ENCODE peak calls at places on chromosome 4, in six cellular contexts. B is MM.1S, V is mammary epithelial cell, G is neural progenitor cell, K is H1, F is PC-3. J is an unnamed sample. For H3K4me1, the result is how much of the 10 kb centered on the place peaks cover.

GRCh38 chr4:52750819-52751348 is 341 bp downstream of the ERVMER34-1 start:
- DNase-seq in B (no peak), V (peak), G (no peak), K (peak), F (peak), J (no peak)

GRCh38 chr4:115113382-115114106 is at the start of gene NDST4:
- DNase-seq in B (no peak), V (peak), G (peak), K (no peak), F (peak), J (peak)

GRCh38 chr4:185888676-185889075 is 76.7 kb upstream of the SORBS2 start:
- DNase-seq in B (no peak), V (no peak), G (no peak), K (no peak), F (no peak), J (no peak)

GRCh38 chr4:182862921-182863320 is 54.3 kb downstream of the DCTD start:
- DNase-seq in B (no peak), V (peak), G (no peak), K (no peak), F (no peak), J (no peak)

GRCh38 chr4:187179086-187180070 is 455.7 kb upstream of the FAT1 start:
- DNase-seq in B (no peak), V (no peak), G (peak), K (no peak), F (no peak), J (no peak)

GRCh38 chr4:149296503-149296902 is 519.1 kb downstream of the IQCM start:
- DNase-seq in B (no peak), V (no peak), G (no peak), K (no peak), F (no peak), J (no peak)

GRCh38 chr4:157984285-157984911 is 188.4 kb downstream of the GASK1B start:
- DNase-seq in B (no peak), V (peak), G (no peak), K (no peak), F (no peak), J (no peak)

GRCh38 chr4:109041463-109041862 is 261.0 kb downstream of the COL25A1 start:
- DNase-seq in B (no peak), V (no peak), G (no peak), K (no peak), F (no peak), J (peak)

GRCh38 chr4:128913228-128913627 is 103.7 kb downstream of the JADE1 start:
- DNase-seq in B (no peak), V (no peak), G (no peak), K (no peak), F (no peak), J (no peak)

GRCh38 chr4:159374749-159375535 is 272.1 kb downstream of the RAPGEF2 start:
- DNase-seq in B (no peak), V (no peak), G (no peak), K (no peak), F (no peak), J (peak)

GRCh38 chr4:85370400-85371032 is 104.4 kb upstream of the ARHGAP24 start:
- DNase-seq in B (peak), V (peak), G (peak), K (peak), F (peak), J (peak)

GRCh38 chr4:76596713-76597112 is 161.7 kb downstream of the SHROOM3 start:
- DNase-seq in B (no peak), V (no peak), G (no peak), K (no peak), F (no peak), J (no peak)

GRCh38 chr4:38030023-38030422 is 69.8 kb downstream of the PTTG2 start:
- DNase-seq in B (no peak), V (peak), G (no peak), K (no peak), F (no peak), J (peak)

GRCh38 chr4:80471701-80472100 is 136.2 kb downstream of the CFAP299 start:
- DNase-seq in B (peak), V (peak), G (peak), K (no peak), F (peak), J (peak)

GRCh38 chr4:169492436-169493163 is 119.8 kb downstream of the NEK1 start:
- DNase-seq in B (peak), V (peak), G (peak), K (peak), F (peak), J (peak)

GRCh38 chr4:61500883-61501282 is 300.8 kb downstream of the ADGRL3 start:
- DNase-seq in B (no peak), V (peak), G (no peak), K (no peak), F (peak), J (no peak)

GRCh38 chr4:21888195-21888976 is 60.2 kb downstream of the KCNIP4 start:
- DNase-seq in B (peak), V (peak), G (no peak), K (no peak), F (peak), J (peak)

GRCh38 chr4:48315728-48316630 is 25.4 kb upstream of the SLAIN2 start:
- DNase-seq in B (peak), V (peak), G (peak), K (no peak), F (peak), J (peak)

GRCh38 chr4:173246719-173247118 is 78.1 kb downstream of the GALNT7 start:
- DNase-seq in B (no peak), V (no peak), G (no peak), K (no peak), F (no peak), J (no peak)

GRCh38 chr4:173243917-173244658 is 75.5 kb downstream of the GALNT7 start:
- DNase-seq in B (no peak), V (no peak), G (no peak), K (no peak), F (no peak), J (no peak)

GRCh38 chr4:173248690-173249089 is 80.1 kb downstream of the GALNT7 start:
- DNase-seq in B (no peak), V (no peak), G (no peak), K (no peak), F (no peak), J (no peak)

GRCh38 chr4:173243321-173243720 is 74.7 kb downstream of the GALNT7 start:
- DNase-seq in B (no peak), V (peak), G (no peak), K (no peak), F (peak), J (peak)

DNA sequence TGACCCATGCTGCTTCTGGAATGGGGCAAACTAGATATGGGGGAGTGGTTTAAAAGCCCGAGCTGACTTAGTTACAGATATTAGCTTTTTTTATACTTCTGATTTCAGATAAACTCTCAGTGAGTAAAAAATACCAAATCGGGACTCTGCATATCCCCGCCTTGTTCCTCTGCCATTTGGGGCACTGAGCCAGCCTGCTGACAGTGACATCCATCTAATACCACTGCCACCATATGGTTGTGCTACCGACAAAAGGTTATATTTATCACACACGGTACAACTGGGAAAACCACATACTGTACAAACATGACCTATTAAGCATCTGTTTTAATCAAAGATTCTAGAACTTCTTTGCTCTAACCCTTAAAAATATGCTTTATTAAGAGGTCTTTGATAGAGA is 78.7 kb downstream of the GALNT7 start:
- DNase-seq in B (no peak), V (no peak), G (no peak), K (no peak), F (no peak), J (no peak)
- H3K4me1 ChIP-seq in B (under half), V (under half), G (under half), K (under half), F (under half), J (under half)

DNA sequence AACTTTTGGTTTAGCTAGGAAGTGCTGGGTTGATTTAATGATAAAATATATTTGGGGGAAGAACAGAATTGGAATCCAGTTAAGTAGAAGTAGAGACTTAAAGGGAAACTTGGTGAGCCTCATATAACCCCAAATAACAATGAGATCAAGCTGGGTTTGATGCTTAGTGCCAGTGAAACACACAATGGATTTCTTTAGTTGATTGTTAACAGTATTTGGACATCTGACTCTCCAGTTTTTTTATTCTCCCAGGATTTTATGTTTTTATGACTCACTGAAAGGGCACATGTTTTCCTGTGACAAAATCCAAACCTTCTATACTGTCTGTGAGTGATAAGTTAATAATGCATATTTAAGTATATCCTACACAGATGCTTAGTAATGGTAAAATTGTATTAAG is 2.7 kb upstream of the NEUROG2 start:
- DNase-seq in B (no peak), V (no peak), G (peak), K (no peak), F (peak), J (no peak)
- TF ChIP-seq EZH2 in B (no peak), V (no peak), G (no peak), K (peak), F (no peak), J (no peak)

DNA sequence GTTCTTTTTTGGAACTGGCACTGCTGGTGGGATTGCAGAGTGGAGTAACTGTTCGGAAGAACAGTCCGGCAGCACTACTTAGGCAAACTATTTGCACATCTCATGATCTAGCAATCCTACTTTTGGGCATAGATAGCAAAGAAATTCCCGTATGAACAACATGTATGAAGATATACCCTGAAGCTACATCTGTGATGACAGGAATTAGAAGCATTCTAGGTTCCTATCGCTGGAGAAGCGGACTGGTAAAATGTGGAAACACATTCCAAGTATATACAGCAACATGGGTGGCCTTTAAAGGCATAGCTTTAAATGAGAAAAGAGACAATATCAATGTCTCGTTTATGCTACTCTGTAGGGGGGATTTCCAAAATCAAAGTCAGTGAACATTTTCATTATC is 3.1 kb downstream of the DCAF16 start:
- DNase-seq in B (no peak), V (no peak), G (no peak), K (no peak), F (no peak), J (no peak)
- H3K4me1 ChIP-seq in B (under half), V (under half), G (under half), K (under half), F (under half), J (under half)

GRCh38 chr4:96483308-96484030 is 643.6 kb downstream of the PDHA2 start:
- DNase-seq in B (no peak), V (no peak), G (peak), K (no peak), F (peak), J (no peak)
- TF ChIP-seq EZH2 in B (no peak), V (no peak), G (no peak), K (no peak), F (no peak), J (no peak)

GRCh38 chr4:87035881-87036509 is 101.2 kb downstream of the AFF1 start:
- DNase-seq in B (no peak), V (no peak), G (no peak), K (no peak), F (no peak), J (no peak)
- H3K4me1 ChIP-seq in B (under half), V (under half), G (half or more), K (under half), F (under half), J (under half)

DNA sequence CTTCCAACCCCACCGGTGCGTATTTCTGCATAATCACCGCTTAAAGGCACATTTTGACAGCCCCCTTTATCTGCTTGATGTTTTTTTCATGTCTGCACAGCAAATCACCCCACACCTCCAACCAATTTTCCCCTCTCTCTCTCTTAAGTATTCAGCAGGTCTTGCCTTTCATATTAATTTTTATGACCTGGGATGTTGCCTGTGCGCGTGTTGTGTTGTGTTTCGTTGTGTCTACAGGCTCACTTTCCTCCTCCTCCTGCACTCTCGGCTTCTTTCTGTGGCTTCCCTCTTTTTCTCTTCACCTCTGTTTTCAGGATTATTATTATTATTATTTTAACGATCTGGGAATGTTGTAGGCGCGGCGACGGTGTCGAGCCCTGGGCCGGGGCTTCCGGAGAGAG is 721 bp downstream of the POU4F2 start:
- DNase-seq in B (no peak), V (no peak), G (no peak), K (no peak), F (no peak), J (no peak)
- TF ChIP-seq EZH2 in B (no peak), V (no peak), G (no peak), K (no peak), F (no peak), J (no peak)

DNA sequence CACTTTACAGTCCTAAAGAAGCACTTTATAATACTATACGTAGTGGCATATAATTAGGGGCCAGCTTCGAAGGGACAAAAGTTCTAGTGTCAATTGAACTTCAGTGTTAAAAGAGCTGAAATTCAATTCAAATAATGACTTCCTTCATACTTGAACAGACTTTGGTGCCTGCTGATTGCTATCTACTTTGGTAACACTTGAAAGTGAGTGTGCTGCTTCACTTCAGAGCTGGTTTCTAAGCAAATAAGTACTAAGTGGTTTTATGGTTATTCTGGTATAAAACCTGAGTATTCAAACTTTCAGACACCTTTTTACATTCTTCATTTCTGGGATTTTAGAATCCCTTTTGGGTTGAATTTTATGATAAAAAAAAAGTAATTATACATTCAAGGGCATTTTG is 107.0 kb downstream of the SLC4A4 start:
- DNase-seq in B (no peak), V (no peak), G (no peak), K (no peak), F (no peak), J (no peak)
- H3K4me1 ChIP-seq in B (under half), V (under half), G (under half), K (under half), F (under half), J (under half)

GRCh38 chr4:8860892-8861575 is 10.6 kb downstream of the HMX1 start:
- DNase-seq in B (no peak), V (no peak), G (peak), K (peak), F (no peak), J (no peak)
- TF ChIP-seq EZH2 in B (no peak), V (no peak), G (peak), K (no peak), F (no peak), J (no peak)

DNA sequence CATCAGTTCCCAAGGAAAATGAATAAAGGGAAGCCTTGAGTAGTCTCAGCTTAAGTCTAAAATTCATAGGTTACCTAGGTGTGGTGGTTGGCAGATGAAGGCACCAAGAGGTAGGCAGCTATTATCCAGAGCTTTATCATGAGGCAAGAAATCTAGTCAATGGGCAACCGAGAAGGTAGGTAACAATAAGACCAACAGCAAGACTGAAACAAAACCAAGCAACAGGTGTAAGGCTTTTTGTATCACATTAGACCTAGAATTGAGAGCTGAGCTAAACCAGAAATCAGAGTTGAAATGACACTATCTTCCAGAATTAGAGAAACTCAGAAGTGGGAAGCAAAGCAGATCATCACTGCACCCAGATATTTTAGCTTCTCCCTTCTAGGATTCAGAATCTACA is 117.1 kb downstream of the CAMK2D start:
- DNase-seq in B (no peak), V (no peak), G (no peak), K (no peak), F (no peak), J (no peak)
- H3K4me1 ChIP-seq in B (under half), V (under half), G (under half), K (under half), F (under half), J (under half)

J was measured in astrocyte.